ENCODE peak calls at places on chromosome 19, in six cellular contexts. Z is suprapubic skin, T is HCT116, M is erythroblast, G is uterus, Y is endothelial cell of umbilical vein. W is an unnamed sample.

GRCh38 chr19:17943284-17944221 is 10.7 kb downstream of the CCDC124 start:
- DNase-seq in M (no peak), Y (no peak), Z (no peak), G (no peak), T (no peak), W (no peak)

GRCh38 chr19:5897189-5897969 is 6.2 kb downstream of the NDUFA11 start:
- DNase-seq in G (no peak), M (no peak), Z (peak), Y (no peak), T (no peak), W (no peak)

GRCh38 chr19:43432866-43433673 is 18.4 kb downstream of the TEX101 start:
- DNase-seq in M (peak), Y (peak), T (peak), G (peak), Z (no peak), W (peak)

GRCh38 chr19:39385629-39386411 is 5.1 kb downstream of the PAF1 start:
- DNase-seq in Z (no peak), G (no peak), Y (no peak), M (no peak), T (no peak), W (no peak)

GRCh38 chr19:11035441-11036377 is 53.6 kb upstream of the LDLR start:
- DNase-seq in Y (peak), M (peak), Z (peak), T (peak), G (peak), W (peak)

GRCh38 chr19:39643591-39643990 is 12.1 kb upstream of the LGALS16 start:
- DNase-seq in M (no peak), Z (no peak), G (no peak), T (no peak), Y (no peak), W (no peak)

GRCh38 chr19:56253737-56254136 is 18.8 kb upstream of the EDDM13 start:
- DNase-seq in G (no peak), Z (no peak), M (peak), Y (peak), T (peak), W (peak)

GRCh38 chr19:13091400-13092161 is 11.1 kb downstream of the LYL1 start:
- DNase-seq in G (peak), M (peak), Z (no peak), Y (peak), T (no peak), W (no peak)

DNA sequence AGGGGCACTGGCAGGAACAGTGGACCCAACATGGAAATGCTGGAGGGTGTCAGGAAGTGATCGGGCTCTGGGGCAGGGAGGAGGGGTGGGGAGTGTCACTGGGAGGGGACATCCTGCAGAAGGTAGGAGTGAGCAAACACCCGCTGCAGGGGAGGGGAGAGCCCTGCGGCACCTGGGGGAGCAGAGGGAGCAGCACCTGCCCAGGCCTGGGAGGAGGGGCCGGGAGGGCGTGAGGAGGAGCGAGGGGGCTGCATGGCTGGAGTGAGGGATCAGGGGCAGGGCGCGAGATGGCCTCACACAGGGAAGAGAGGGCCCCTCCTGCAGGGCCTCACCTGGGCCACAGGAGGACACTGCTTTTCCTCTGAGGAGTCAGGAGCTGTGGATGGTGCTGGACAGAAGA is 4.1 kb downstream of the KLK2 start:
- DNase-seq in Z (no peak), M (no peak), T (no peak), Y (no peak), G (no peak), W (no peak)
- TF ChIP-seq POLR2A in Z (no peak), M (no peak), T (no peak), Y (no peak), G (no peak), W (no peak)

DNA sequence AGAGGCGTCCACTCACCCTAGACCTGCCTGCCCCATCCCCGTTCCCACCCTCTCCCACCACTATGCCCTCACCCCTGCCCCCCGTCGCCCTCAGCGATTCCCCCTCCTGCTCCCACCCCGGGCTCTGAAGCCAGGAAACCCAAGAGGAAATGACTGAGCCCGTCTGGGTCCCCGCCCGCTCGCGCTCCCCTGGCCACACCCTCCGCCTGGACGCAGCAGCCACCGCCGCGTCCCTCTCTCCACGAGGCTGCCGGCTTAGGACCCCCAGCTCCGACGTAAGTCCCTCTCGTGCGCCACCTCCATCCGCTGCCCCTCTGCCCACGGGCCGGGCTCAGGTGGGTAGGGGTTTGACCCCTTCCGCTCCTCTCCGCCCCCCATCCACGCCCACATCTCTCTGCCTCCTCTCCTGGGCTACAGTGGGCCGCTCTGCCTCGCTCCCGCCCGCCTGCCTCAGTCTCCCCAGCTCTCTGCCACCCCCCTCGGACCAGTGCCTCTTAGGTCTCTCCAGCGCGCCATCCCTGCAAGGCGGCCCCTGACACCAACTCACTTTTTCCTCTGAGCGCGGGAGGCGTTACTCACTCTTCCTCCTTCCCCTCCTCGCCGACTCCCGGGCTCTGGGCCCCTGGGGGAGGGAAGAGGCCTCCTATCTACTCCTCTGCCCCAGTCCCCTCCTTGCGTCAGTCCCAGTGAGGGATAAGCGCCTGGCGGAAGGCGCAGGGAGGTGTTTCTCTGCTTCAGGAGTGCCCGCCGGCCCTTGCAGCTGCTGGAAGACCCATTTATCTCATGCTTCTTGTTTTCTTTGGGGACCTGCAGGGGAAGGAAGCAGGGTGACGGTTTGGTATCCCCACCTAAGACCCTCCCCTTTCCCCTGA is at the start of gene FXYD5:
- DNase-seq in Y (peak), Z (peak), T (no peak), M (peak), G (peak), W (peak)
- TF ChIP-seq POLR2A in Y (peak), Z (peak), T (peak), M (peak), G (peak), W (peak)

GRCh38 chr19:42273407-42274064 is 4.5 kb downstream of the CIC start:
- DNase-seq in Y (no peak), T (no peak), Z (peak), G (no peak), M (no peak), W (no peak)

GRCh38 chr19:42271861-42272534 is 2.9 kb downstream of the CIC start:
- DNase-seq in Z (peak), T (no peak), G (no peak), M (no peak), Y (no peak), W (no peak)

GRCh38 chr19:42271045-42271419 is 2.0 kb downstream of the CIC start:
- DNase-seq in T (no peak), G (no peak), M (no peak), Y (no peak), Z (no peak), W (no peak)

GRCh38 chr19:42272989-42273406 is 3.9 kb downstream of the CIC start:
- DNase-seq in G (no peak), M (no peak), T (no peak), Y (no peak), Z (peak), W (no peak)

GRCh38 chr19:42272535-42272897 is 3.5 kb downstream of the CIC start:
- DNase-seq in M (no peak), G (no peak), Z (no peak), T (no peak), Y (no peak), W (no peak)
- TF ChIP-seq POLR2A in M (no peak), G (no peak), Z (no peak), T (no peak), Y (no peak), W (no peak)

DNA sequence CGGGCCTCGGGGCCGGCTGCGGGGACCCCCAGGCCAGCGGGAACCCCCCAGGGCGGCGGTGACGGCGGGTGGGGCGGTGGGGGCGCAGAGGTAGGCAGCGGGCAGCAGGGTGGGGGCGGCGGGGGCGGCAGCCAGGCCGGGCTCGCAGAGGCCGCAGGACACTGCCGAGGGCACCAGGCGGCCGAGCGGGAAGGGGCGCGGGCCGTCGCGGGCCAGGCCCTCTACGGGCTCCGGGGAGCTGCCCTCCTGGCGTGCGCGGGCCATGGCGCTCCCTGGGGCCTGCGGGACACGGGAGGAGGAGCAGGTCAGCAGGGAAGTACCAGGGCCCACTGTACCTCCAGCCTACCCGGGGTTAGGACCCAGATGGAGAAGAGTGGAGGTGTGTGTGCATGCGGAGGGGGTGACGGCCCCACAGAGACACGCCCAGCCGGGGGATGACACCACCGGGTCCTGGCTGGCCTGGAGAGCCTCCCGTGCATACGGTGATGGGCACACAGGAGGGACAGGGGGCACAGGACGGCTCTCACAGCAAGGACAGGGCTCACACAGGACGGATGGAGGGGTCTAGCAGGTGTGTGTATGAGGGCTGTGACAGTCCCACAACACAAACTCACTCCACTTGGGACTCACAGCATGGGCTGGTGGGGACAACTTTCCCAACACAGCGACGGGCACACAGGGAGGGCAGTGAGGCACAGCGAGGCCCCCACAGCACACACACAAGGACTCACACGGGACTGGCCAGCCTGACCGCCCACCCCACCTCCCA is 2.6 kb downstream of the BBC3 start:
- DNase-seq in Y (no peak), Z (peak), M (peak), T (no peak), G (peak), W (no peak)
- TF ChIP-seq POLR2A in Y (no peak), Z (no peak), M (peak), T (peak), G (no peak), W (no peak)

GRCh38 chr19:51391073-51391611 is 751 bp upstream of the C19orf84 start:
- DNase-seq in T (no peak), Z (no peak), G (no peak), M (no peak), Y (no peak), W (no peak)

GRCh38 chr19:51389143-51389542 is 1.2 kb downstream of the C19orf84 start:
- DNase-seq in T (no peak), M (no peak), Y (no peak), Z (no peak), G (no peak), W (no peak)

GRCh38 chr19:51398096-51398704 is 7.8 kb upstream of the C19orf84 start:
- DNase-seq in T (no peak), Z (no peak), G (no peak), M (peak), Y (peak), W (peak)

GRCh38 chr19:51396175-51396574 is 5.8 kb upstream of the C19orf84 start:
- DNase-seq in T (no peak), G (no peak), M (no peak), Y (no peak), Z (no peak), W (no peak)

DNA sequence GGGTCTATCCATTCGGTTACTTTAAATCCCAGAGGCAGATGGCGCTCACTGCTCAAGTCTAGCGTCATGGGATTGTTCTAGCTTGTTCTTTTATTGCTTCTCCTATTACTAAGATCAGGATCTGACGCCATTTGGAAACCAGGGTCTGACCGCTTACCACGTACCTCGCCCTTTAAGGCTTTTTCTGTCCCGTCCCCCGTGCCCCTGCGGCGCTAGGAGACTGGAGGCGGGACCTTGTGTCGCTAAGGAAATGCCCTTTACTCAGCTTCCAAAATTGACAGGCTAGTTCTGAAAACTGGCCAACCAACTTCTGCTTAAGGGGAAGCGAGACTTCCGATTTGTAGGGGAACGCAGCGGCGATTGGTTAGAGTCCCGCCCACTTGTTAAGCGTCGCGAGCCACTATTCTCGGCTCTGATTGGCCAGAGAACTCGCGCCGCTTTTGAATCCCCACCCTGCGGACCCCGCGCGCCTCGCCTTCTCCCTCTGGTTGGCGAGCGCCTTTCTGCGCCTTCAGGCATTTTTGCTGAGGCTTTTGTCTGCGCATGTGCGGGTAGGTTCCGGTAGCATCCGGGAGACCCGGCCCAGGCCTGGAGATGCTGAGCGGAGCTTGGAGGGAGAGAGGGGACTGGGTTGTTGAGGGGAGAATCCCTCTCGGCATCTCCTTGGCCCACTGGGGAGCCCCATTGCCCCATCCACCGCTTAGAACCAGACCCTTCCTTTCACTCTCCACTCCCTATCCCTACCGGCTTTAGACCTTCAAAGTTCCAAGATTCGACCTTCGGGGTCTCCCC is 3.9 kb upstream of the C19orf84 start:
- DNase-seq in G (peak), M (peak), T (peak), Y (peak), Z (peak), W (peak)
- TF ChIP-seq POLR2A in G (no peak), M (peak), T (peak), Y (peak), Z (no peak), W (peak)

W was measured in H54.